ENCODE peak calls at places on chromosomes 12 and 14, in six cellular contexts. B is fibroblast of lung; H is uterus; N is CD8-positive, alpha-beta memory T cell; C is endothelial cell of umbilical vein; O is heart right ventricle. G is an unnamed sample.

GRCh38 chr14:90642239-90642717 is 174.0 kb downstream of the TTC7B start:
- DNase-seq in O (no peak), N (no peak), B (peak; percentile 73), H (no peak), C (peak; percentile 81), G (no peak)

GRCh38 chr12:93173178-93173957 is 204.4 kb upstream of the NUDT4 start:
- DNase-seq in H (no peak), B (peak; percentile 70), N (no peak), C (no peak), O (no peak), G (no peak)

GRCh38 chr12:47378222-47378582 is 298.4 kb upstream of the AMIGO2 start:
- DNase-seq in N (no peak), O (no peak), C (peak; percentile 20), H (no peak), B (no peak), G (no peak)

GRCh38 chr12:120856980-120857379 is 47.2 kb downstream of the SPPL3 start:
- DNase-seq in B (no peak), N (peak; percentile 3), H (no peak), O (no peak), C (no peak), G (no peak)

GRCh38 chr14:32709072-32709471 is 229.6 kb upstream of the NPAS3 start:
- DNase-seq in N (no peak), B (peak; percentile 94), C (peak; percentile 49), O (peak; percentile 62), H (peak; percentile 27), G (no peak)

GRCh38 chr12:123983822-123984485 is 10.9 kb downstream of the ZNF664 start:
- DNase-seq in O (peak; percentile 47), C (peak; percentile 60), B (peak; percentile 61), N (peak; percentile 33), H (peak; percentile 36), G (no peak)

GRCh38 chr12:75790219-75790618 is 241.4 kb downstream of the PHLDA1 start:
- DNase-seq in O (no peak), C (no peak), H (no peak), N (no peak), B (no peak), G (no peak)

GRCh38 chr14:26730929-26731618 is 133.2 kb upstream of the NOVA1 start:
- DNase-seq in O (no peak), H (no peak), C (peak; percentile 39), N (no peak), B (peak; percentile 5), G (no peak)

GRCh38 chr12:103960567-103961227 is 5.0 kb upstream of the TDG start:
- DNase-seq in H (no peak), O (no peak), B (no peak), N (no peak), C (no peak), G (no peak)

GRCh38 chr12:55060470-55060869 is 40.7 kb downstream of the NEUROD4 start:
- DNase-seq in B (no peak), C (no peak), N (no peak), O (no peak), H (no peak), G (no peak)

GRCh38 chr12:14769462-14769836 is 33.8 kb downstream of the WBP11 start:
- DNase-seq in B (no peak), O (peak; percentile 30), N (no peak), C (no peak), H (peak; percentile 41), G (peak; percentile 16)

GRCh38 chr14:67856806-67857205 is 37.2 kb downstream of the RAD51B start:
- DNase-seq in H (no peak), B (peak; percentile 73), O (no peak), N (no peak), C (no peak), G (no peak)

GRCh38 chr12:49636979-49637378 is 13.6 kb downstream of the PRPF40B start:
- DNase-seq in C (peak; percentile 76), H (peak; percentile 58), N (peak; percentile 35), B (peak; percentile 64), O (peak; percentile 66), G (peak; percentile 27)

GRCh38 chr12:89493650-89494302 is 30.8 kb downstream of the GALNT4 start:
- DNase-seq in N (no peak), C (no peak), H (no peak), O (no peak), B (no peak), G (no peak)

DNA sequence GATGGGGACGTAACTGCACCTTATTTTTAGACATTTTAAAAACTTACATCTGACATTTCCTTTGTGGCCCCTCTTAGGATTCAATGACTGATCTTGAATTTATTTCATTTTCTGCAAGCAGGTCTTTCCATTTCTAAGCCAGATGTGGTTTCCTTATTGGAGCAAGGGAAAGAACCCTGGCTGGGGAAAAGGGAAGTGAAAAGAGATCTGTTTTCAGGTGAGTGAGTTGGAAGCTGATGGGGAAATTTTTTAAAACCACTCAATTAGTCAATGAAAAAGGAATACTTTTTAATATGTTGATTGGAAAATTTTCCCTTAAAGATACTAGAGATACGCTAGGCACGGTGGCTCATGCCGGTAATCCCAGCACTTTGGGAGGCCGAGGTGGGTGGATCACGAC is 2.6 kb downstream of the ZNF140 start:
- DNase-seq in H (no peak), B (no peak), N (no peak), O (no peak), C (no peak), G (no peak)
- H3K9me3 ChIP-seq in H (peaks cover 75% of the 10 kb centered on the region), B (peaks cover 1% of the 10 kb centered on the region), N (peaks cover 56% of the 10 kb centered on the region), O (peaks cover 71% of the 10 kb centered on the region), C (no peaks in the 10 kb centered on the region), G (peaks cover 39% of the 10 kb centered on the region)

GRCh38 chr14:105877645-105878044 is 351.3 kb downstream of the TMEM121 start:
- DNase-seq in N (no peak), B (no peak), C (no peak), O (no peak), H (no peak), G (no peak)
- H3K9me3 ChIP-seq in N (no peaks in the 10 kb centered on the region), B (no peaks in the 10 kb centered on the region), C (no peaks in the 10 kb centered on the region), O (no peaks in the 10 kb centered on the region), H (no peaks in the 10 kb centered on the region), G (no peaks in the 10 kb centered on the region)

DNA sequence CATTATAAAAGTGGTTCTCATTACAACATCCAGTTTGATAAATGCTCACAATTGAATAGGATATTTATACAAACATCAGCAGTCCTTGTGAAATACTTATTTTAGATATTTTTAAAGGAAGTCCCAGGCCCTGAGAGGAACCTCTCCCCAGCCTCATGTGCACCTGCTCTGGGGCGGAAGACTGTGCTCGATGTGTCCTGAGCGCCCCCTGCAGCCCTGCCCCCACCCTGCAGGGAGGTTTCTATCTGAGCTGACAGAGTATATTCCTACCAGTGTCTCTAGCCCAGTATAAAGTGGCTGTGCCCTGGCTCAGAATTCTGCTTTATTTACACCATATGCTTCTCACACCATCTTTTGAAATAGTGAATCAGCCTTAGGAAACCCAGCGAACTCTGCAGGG is 1349.1 kb downstream of the TMEM121 start:
- DNase-seq in O (no peak), C (no peak), H (no peak), N (no peak), B (no peak), G (no peak)
- H3K9me3 ChIP-seq in O (no peaks in the 10 kb centered on the region), C (no peaks in the 10 kb centered on the region), H (no peaks in the 10 kb centered on the region), N (no peaks in the 10 kb centered on the region), B (no peaks in the 10 kb centered on the region), G (no peaks in the 10 kb centered on the region)

DNA sequence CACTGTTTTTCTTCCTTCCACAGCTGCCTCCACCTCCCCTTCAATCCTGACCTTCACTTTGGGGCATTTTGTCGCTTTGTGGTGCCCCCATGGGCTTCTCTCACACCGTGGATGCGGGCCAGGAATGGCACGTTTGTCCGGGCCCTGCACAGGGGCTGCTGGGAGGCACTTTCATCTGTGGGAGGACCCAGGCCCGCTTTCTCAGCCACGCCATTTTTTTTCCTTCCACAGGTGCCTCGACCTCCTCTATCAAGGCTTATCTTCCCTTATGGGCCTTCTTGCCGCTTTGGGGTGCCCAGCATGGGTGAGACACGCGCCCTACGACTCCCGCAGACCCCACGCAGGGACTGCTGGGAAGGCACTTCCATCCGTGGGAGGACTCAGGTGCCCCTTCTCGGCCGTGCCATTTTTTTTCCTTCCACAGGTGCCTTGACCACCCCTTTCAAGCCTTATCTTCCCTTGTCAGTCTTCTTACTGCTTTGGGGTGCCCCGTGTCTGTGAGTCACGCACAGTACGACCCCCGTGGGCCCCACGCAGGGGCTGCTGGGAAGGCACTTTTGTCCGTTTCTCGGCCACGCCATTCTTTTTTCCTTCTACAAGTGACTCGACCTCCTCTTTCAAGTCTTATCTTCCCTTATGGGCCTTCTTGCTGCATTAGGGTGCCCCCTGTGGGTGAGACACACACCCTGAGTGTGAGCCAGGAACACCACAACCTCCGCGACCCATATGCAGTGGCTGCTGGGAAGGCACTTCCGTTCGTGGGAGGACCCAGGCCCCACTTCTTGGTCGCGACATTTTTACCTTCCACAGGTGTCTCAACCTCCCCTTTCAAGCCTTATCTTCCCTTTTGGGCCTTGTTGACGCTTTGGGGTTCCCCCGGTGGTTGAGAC is 270.7 kb downstream of the ALG10 start:
- DNase-seq in O (no peak), H (peak; percentile 6), B (no peak), C (no peak), N (no peak), G (no peak)
- H3K9me3 ChIP-seq in O (no peaks in the 10 kb centered on the region), H (no peaks in the 10 kb centered on the region), B (no peaks in the 10 kb centered on the region), C (peaks cover 2% of the 10 kb centered on the region), N (no peaks in the 10 kb centered on the region), G (no peaks in the 10 kb centered on the region)

DNA sequence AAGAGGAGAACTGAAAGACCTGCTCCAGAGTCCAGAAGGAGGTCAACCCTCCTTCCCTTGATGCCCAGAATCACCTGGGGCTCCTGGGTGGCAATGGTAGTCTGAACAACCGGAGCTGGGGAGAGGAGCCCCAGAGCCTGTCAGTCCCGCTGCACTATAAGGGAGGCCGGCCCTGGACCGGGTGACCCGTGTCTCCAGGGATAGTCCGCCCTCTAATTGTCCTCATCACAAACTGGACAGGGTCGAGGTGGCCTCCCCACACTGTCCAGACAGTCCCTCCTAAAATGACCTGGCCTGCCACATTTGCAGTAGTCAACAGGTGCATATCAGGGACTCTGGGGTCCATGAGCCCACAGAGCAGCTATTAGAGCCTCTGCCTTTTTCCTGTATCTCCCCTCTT is 43.2 kb downstream of the HSD17B6 start:
- DNase-seq in N (no peak), H (no peak), C (no peak), B (no peak), O (no peak), G (no peak)
- H3K9me3 ChIP-seq in N (no peaks in the 10 kb centered on the region), H (peaks cover 16% of the 10 kb centered on the region), C (no peaks in the 10 kb centered on the region), B (no peaks in the 10 kb centered on the region), O (peaks cover 7% of the 10 kb centered on the region), G (no peaks in the 10 kb centered on the region)

GRCh38 chr12:38544357-38545066 is 227.9 kb downstream of the ALG10B start:
- DNase-seq in O (no peak), C (no peak), B (no peak), N (no peak), H (no peak), G (no peak)
- H3K9me3 ChIP-seq in O (no peaks in the 10 kb centered on the region), C (peaks cover 2% of the 10 kb centered on the region), B (no peaks in the 10 kb centered on the region), N (no peaks in the 10 kb centered on the region), H (no peaks in the 10 kb centered on the region), G (peaks cover 3% of the 10 kb centered on the region)

GRCh38 chr14:27881063-27881462 is 885.5 kb upstream of the FOXG1 start:
- DNase-seq in C (no peak), H (no peak), N (no peak), O (no peak), B (no peak), G (no peak)
- H3K9me3 ChIP-seq in C (no peaks in the 10 kb centered on the region), H (no peaks in the 10 kb centered on the region), N (no peaks in the 10 kb centered on the region), O (no peaks in the 10 kb centered on the region), B (no peaks in the 10 kb centered on the region), G (no peaks in the 10 kb centered on the region)

DNA sequence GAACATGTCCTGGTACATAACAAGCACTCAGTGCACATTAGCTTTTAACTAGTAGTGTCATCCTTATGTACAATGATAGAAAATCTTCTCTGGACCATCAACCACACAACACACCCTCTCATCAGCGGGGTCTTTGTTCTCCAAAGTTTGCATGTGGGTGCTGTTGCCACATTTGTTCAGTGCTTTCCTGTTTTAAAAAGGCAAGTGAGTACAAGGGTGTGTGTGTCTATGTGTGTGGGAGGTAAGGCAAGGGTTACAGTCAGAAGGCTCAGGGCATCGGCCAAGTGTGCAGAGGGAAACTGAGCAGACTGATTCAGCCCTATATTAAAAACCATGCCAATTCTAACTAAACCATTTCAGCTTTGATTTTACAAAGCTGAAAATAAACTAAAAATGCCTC is 17.9 kb downstream of the KRT76 start:
- DNase-seq in H (no peak), O (no peak), N (no peak), B (no peak), C (no peak), G (no peak)
- H3K9me3 ChIP-seq in H (no peaks in the 10 kb centered on the region), O (no peaks in the 10 kb centered on the region), N (no peaks in the 10 kb centered on the region), B (no peaks in the 10 kb centered on the region), C (no peaks in the 10 kb centered on the region), G (no peaks in the 10 kb centered on the region)

G was measured in T-helper 17 cell.